ENCODE peak calls at places on chromosomes 6 and 20, in five cellular contexts. One of them, this sample, is unnamed.

GRCh38 chr20:37927410-37928048 is 24.6 kb downstream of the VSTM2L start:
- DNase-seq in mammary epithelial cell: no peak
- DNase-seq in HT-29: no peak
- DNase-seq in GM12865: no peak
- DNase-seq in HS-5: no peak
- DNase-seq in this sample: no peak

GRCh38 chr6:45420909-45421699 is 43.4 kb upstream of the SUPT3H start:
- DNase-seq in HS-5: no peak
- DNase-seq in GM12865: no peak
- DNase-seq in HT-29: peak
- DNase-seq in mammary epithelial cell: no peak
- DNase-seq in this sample: peak

GRCh38 chr6:163490826-163491577 is 76.5 kb downstream of the QKI start:
- DNase-seq in HT-29: peak
- DNase-seq in HS-5: no peak
- DNase-seq in GM12865: no peak
- DNase-seq in mammary epithelial cell: peak
- DNase-seq in this sample: peak

GRCh38 chr6:140300331-140300730 is 925.9 kb upstream of the CITED2 start:
- DNase-seq in mammary epithelial cell: no peak
- DNase-seq in HS-5: no peak
- DNase-seq in HT-29: no peak
- DNase-seq in GM12865: no peak
- DNase-seq in this sample: no peak

GRCh38 chr6:19472168-19472567 is 365.0 kb upstream of the ID4 start:
- DNase-seq in HT-29: no peak
- DNase-seq in HS-5: peak
- DNase-seq in mammary epithelial cell: peak
- DNase-seq in GM12865: no peak
- DNase-seq in this sample: peak

GRCh38 chr6:162363757-162364156 is 363.8 kb downstream of the PRKN start:
- DNase-seq in mammary epithelial cell: no peak
- DNase-seq in HT-29: no peak
- DNase-seq in GM12865: no peak
- DNase-seq in HS-5: no peak
- DNase-seq in this sample: no peak

GRCh38 chr6:129370268-129370916 is 339.6 kb downstream of the ARHGAP18 start:
- DNase-seq in HS-5: peak
- DNase-seq in HT-29: peak
- DNase-seq in GM12865: peak
- DNase-seq in mammary epithelial cell: peak
- DNase-seq in this sample: peak

GRCh38 chr6:22880686-22881433 is 311.5 kb downstream of the HDGFL1 start:
- DNase-seq in GM12865: no peak
- DNase-seq in HT-29: no peak
- DNase-seq in HS-5: peak
- DNase-seq in mammary epithelial cell: peak
- DNase-seq in this sample: peak

GRCh38 chr6:169141706-169142705 is 111.6 kb downstream of the THBS2 start:
- DNase-seq in mammary epithelial cell: no peak
- DNase-seq in GM12865: no peak
- DNase-seq in HS-5: no peak
- DNase-seq in HT-29: no peak
- DNase-seq in this sample: no peak

GRCh38 chr20:37251836-37252477 is 9.7 kb downstream of the GHRH start:
- DNase-seq in GM12865: no peak
- DNase-seq in mammary epithelial cell: no peak
- DNase-seq in HS-5: no peak
- DNase-seq in HT-29: no peak
- DNase-seq in this sample: peak

GRCh38 chr6:31356946-31357466 is at the start of gene HLA-B:
- DNase-seq in GM12865: peak
- DNase-seq in mammary epithelial cell: peak
- DNase-seq in HT-29: peak
- DNase-seq in HS-5: peak
- DNase-seq in this sample: peak

GRCh38 chr6:63565058-63565726 is 7.1 kb upstream of the LOC128125822 start:
- DNase-seq in GM12865: no peak
- DNase-seq in mammary epithelial cell: peak
- DNase-seq in HT-29: peak
- DNase-seq in HS-5: no peak
- DNase-seq in this sample: no peak

GRCh38 chr6:20873425-20874190 is 339.4 kb downstream of the CDKAL1 start:
- DNase-seq in HS-5: no peak
- DNase-seq in mammary epithelial cell: no peak
- DNase-seq in HT-29: peak
- DNase-seq in GM12865: no peak
- DNase-seq in this sample: peak

GRCh38 chr20:59723108-59723500 is 118.8 kb downstream of the PHACTR3 start:
- DNase-seq in HT-29: no peak
- DNase-seq in mammary epithelial cell: no peak
- DNase-seq in HS-5: no peak
- DNase-seq in GM12865: no peak
- DNase-seq in this sample: peak